ENCODE peak calls at places on chromosome 2, in nine cellular contexts. C is CD4-positive, alpha-beta T cell; Z is GM12865; G is B cell; T is GM13977; Y is cardiac muscle cell; L is kidney epithelial cell; X is Calu3; M is fibroblast of pulmonary artery. V is an unnamed sample.

GRCh38 chr2:143730155-143730949 is 601.1 kb downstream of the ARHGAP15 start:
- DNase-seq in C (no peak), Z (peak; percentile 58), G (no peak), T (peak; percentile 45), Y (no peak), L (no peak), X (no peak), M (no peak), V (no peak)

GRCh38 chr2:57022496-57022895 is 838.7 kb downstream of the CCDC85A start:
- DNase-seq in C (no peak), Z (no peak), G (no peak), T (no peak), Y (no peak), L (no peak), X (no peak), M (peak; percentile 0), V (no peak)

GRCh38 chr2:27961997-27962396 is 71.5 kb downstream of the BABAM2 start:
- DNase-seq in C (no peak), Z (no peak), G (no peak), T (no peak), Y (no peak), L (no peak), X (no peak), M (peak; percentile 42), V (no peak)

GRCh38 chr2:174544156-174544555 is 53.4 kb downstream of the WIPF1 start:
- DNase-seq in C (no peak), Z (no peak), G (no peak), T (no peak), Y (no peak), L (no peak), X (peak; percentile 64), M (peak; percentile 46), V (no peak)

GRCh38 chr2:97871096-97871780 is 124.5 kb downstream of the TMEM131 start:
- DNase-seq in C (no peak), Z (no peak), G (no peak), T (no peak), Y (no peak), L (no peak), X (peak; percentile 39), M (peak; percentile 38), V (no peak)

GRCh38 chr2:31270871-31271270 is 36.9 kb downstream of the EHD3 start:
- DNase-seq in C (no peak), Z (no peak), G (no peak), T (no peak), Y (no peak), L (no peak), X (no peak), M (no peak), V (no peak)

GRCh38 chr2:127695491-127696472 is 5.5 kb upstream of the SFT2D3 start:
- DNase-seq in C (peak; percentile 55), Z (peak; percentile 26), G (peak; percentile 83), T (peak; percentile 52), Y (peak; percentile 88), L (no peak), X (peak; percentile 90), M (peak; percentile 43), V (peak; percentile 54)

GRCh38 chr2:231611273-231612198 is 18.9 kb downstream of the TEX44 start:
- DNase-seq in C (peak; percentile 33), Z (peak; percentile 42), G (no peak), T (no peak), Y (peak; percentile 53), L (peak; percentile 68), X (peak; percentile 74), M (peak; percentile 49), V (peak; percentile 56)

GRCh38 chr2:63701406-63701805 is 112.6 kb downstream of the MDH1 start:
- DNase-seq in C (no peak), Z (no peak), G (no peak), T (no peak), Y (no peak), L (no peak), X (no peak), M (no peak), V (no peak)

GRCh38 chr2:156077041-156077735 is 255.3 kb downstream of the NR4A2 start:
- DNase-seq in C (no peak), Z (no peak), G (no peak), T (no peak), Y (no peak), L (no peak), X (no peak), M (no peak), V (no peak)

GRCh38 chr2:100196786-100197494 is 54.5 kb upstream of the AFF3 start:
- DNase-seq in C (no peak), Z (no peak), G (no peak), T (no peak), Y (no peak), L (no peak), X (no peak), M (no peak), V (no peak)

GRCh38 chr2:149872041-149872440 is 284.5 kb upstream of the MMADHC start:
- DNase-seq in C (no peak), Z (no peak), G (no peak), T (no peak), Y (no peak), L (no peak), X (no peak), M (no peak), V (no peak)

GRCh38 chr2:23616630-23617029 is 231.7 kb downstream of the KLHL29 start:
- DNase-seq in C (no peak), Z (no peak), G (no peak), T (no peak), Y (no peak), L (no peak), X (no peak), M (no peak), V (no peak)

GRCh38 chr2:48651127-48651526 is 33.5 kb downstream of the GTF2A1L start:
- DNase-seq in C (no peak), Z (no peak), G (no peak), T (no peak), Y (no peak), L (no peak), X (no peak), M (peak; percentile 44), V (no peak)

GRCh38 chr2:197236159-197236558 is 74.4 kb downstream of the ANKRD44 start:
- DNase-seq in C (no peak), Z (no peak), G (no peak), T (no peak), Y (no peak), L (no peak), X (no peak), M (no peak), V (no peak)

GRCh38 chr2:202035089-202035940 is 1.7 kb downstream of the FZD7 start:
- DNase-seq in C (peak; percentile 5), Z (peak; percentile 37), G (peak; percentile 44), T (peak; percentile 23), Y (peak; percentile 75), L (no peak), X (no peak), M (peak; percentile 56), V (peak; percentile 75)

GRCh38 chr2:9138507-9139085 is 68.0 kb upstream of the ASAP2 start:
- DNase-seq in C (no peak), Z (peak; percentile 29), G (no peak), T (no peak), Y (peak; percentile 73), L (no peak), X (peak; percentile 17), M (peak; percentile 18), V (peak; percentile 73)
- TF ChIP-seq CTCF in C (no peak), Z (peak; percentile 32), G (no peak), T (no peak), Y (peak; percentile 26), L (no peak), X (peak; percentile 38), M (peak; percentile 41), V (peak; percentile 46)

GRCh38 chr2:72605836-72606442 is 219.9 kb downstream of the EXOC6B start:
- DNase-seq in C (no peak), Z (peak; percentile 19), G (no peak), T (peak; percentile 9), Y (peak; percentile 12), L (no peak), X (no peak), M (peak; percentile 48), V (no peak)
- TF ChIP-seq CTCF in C (peak; percentile 66), Z (peak; percentile 58), G (peak; percentile 67), T (peak; percentile 64), Y (peak; percentile 71), L (peak; percentile 57), X (peak; percentile 40), M (peak; percentile 80), V (peak; percentile 85)

DNA sequence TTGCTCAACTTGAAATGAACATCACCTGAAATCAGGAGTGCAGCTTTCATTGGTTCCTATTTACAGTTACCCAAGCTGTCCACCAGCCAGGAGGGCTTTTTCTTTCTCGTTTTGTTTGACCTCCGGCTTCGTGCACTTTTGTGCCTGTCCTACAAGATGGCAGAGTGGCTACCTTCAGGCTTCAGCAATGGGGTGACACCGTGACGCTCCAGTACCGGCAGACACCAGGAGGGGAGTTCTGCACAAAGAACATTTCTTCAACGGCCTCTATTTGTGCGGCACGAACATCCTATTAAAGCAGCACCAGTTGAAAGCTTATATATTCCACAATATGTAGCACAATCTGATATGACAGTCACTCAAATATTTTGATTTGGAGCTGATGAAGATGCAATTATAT is 18.3 kb downstream of the RNASEH1 start:
- DNase-seq in C (no peak), Z (no peak), G (no peak), T (no peak), Y (no peak), L (no peak), X (no peak), M (no peak), V (no peak)
- TF ChIP-seq CTCF in C (no peak), Z (no peak), G (no peak), T (no peak), Y (no peak), L (no peak), X (no peak), M (no peak), V (no peak)

GRCh38 chr2:60821133-60821469 is 60.3 kb upstream of the REL start:
- DNase-seq in C (no peak), Z (no peak), G (no peak), T (no peak), Y (no peak), L (no peak), X (no peak), M (no peak), V (no peak)

GRCh38 chr2:60819936-60820335 is 61.4 kb upstream of the REL start:
- DNase-seq in C (no peak), Z (no peak), G (no peak), T (no peak), Y (no peak), L (no peak), X (no peak), M (no peak), V (no peak)

GRCh38 chr2:60819155-60819862 is 62.1 kb upstream of the REL start:
- DNase-seq in C (peak; percentile 80), Z (no peak), G (peak; percentile 46), T (no peak), Y (no peak), L (no peak), X (no peak), M (no peak), V (no peak)

GRCh38 chr2:60820416-60821132 is 60.8 kb upstream of the REL start:
- DNase-seq in C (no peak), Z (no peak), G (no peak), T (no peak), Y (no peak), L (no peak), X (no peak), M (no peak), V (no peak)

DNA sequence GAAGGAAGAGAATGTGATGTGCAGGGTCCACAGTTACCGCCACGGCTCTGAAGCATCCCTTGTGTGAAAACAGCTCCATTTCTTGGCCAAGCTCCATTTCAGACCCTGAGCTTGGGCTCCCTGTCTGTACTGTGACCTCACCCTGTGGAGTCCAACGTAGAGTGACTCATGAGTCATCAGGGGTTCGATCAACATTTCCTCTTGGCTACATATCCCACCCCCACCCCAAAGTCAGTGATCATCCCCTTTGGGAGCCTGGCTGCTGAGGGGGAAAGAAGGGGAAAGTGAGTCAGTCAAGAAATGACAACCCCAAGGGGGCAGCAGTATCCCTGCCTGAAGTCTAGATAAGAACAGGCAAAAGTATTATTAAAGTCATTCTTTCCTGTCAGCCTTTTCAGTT is 62.2 kb downstream of the PAPOLG start:
- DNase-seq in C (no peak), Z (peak; percentile 42), G (peak; percentile 49), T (no peak), Y (no peak), L (no peak), X (peak; percentile 8), M (no peak), V (no peak)
- TF ChIP-seq CTCF in C (no peak), Z (peak; percentile 9), G (peak; percentile 51), T (peak; percentile 48), Y (peak; percentile 23), L (peak; percentile 27), X (no peak), M (peak; percentile 21), V (no peak)